ENCODE peak calls at places on chromosomes 4 and X, in nine cellular contexts. U, Z, O, R, B, E, W, A and V are unnamed samples.

GRCh38 chr4:1079711-1080265 is 33.6 kb downstream of the RNF212 start:
- DNase-seq in U (no peak), R (no peak), B (no peak), W (no peak), E (no peak), Z (no peak), A (no peak), O (no peak), V (no peak)

GRCh38 chrX:154541896-154542722 is 4.5 kb downstream of the G6PD start:
- DNase-seq in E (peak), R (no peak), U (peak), O (no peak), Z (no peak), A (peak), W (no peak), B (peak), V (peak)

GRCh38 chr4:87353592-87353991 is 30.9 kb upstream of the HSD17B13 start:
- DNase-seq in R (no peak), A (peak), W (peak), U (peak), Z (no peak), O (no peak), B (no peak), E (no peak), V (peak)

GRCh38 chr4:77714514-77714913 is 104.7 kb downstream of the CNOT6L start:
- DNase-seq in U (no peak), O (no peak), R (no peak), B (no peak), A (no peak), W (no peak), Z (no peak), E (no peak), V (no peak)

GRCh38 chrX:2696698-2697215 is 5.7 kb downstream of the CD99 start:
- DNase-seq in R (no peak), E (no peak), W (no peak), O (no peak), Z (no peak), A (no peak), B (peak), U (peak), V (peak)

GRCh38 chr4:158667651-158668198 is 4.0 kb downstream of the C4orf46 start:
- DNase-seq in E (no peak), A (peak), O (no peak), Z (no peak), R (no peak), U (peak), B (no peak), W (no peak), V (peak)

GRCh38 chr4:70931359-70931758 is 29.2 kb downstream of the MOB1B start:
- DNase-seq in W (no peak), E (no peak), R (no peak), Z (no peak), A (no peak), U (no peak), B (no peak), O (no peak), V (no peak)

GRCh38 chrX:7828594-7828993 is 14.4 kb upstream of the VCX start:
- DNase-seq in W (no peak), O (no peak), A (peak), E (no peak), Z (no peak), U (peak), B (no peak), R (no peak), V (no peak)

GRCh38 chr4:155961575-155961974 is 7.9 kb upstream of the CTSO start:
- DNase-seq in O (no peak), A (no peak), B (no peak), W (no peak), R (no peak), U (no peak), E (no peak), Z (no peak), V (no peak)

GRCh38 chr4:14783011-14783877 is 219.0 kb upstream of the CPEB2 start:
- DNase-seq in A (no peak), E (no peak), B (no peak), W (no peak), R (no peak), U (no peak), Z (no peak), O (no peak), V (no peak)

GRCh38 chr4:189129044-189129443 is 811.6 kb upstream of the FRG1 start:
- DNase-seq in R (no peak), A (no peak), O (no peak), U (no peak), W (no peak), E (no peak), B (no peak), Z (no peak), V (no peak)

GRCh38 chr4:164536829-164537228 is 217.1 kb upstream of the SMIM31 start:
- DNase-seq in O (no peak), B (no peak), R (no peak), A (peak), U (peak), W (no peak), E (peak), Z (no peak), V (no peak)

GRCh38 chrX:135521405-135522131 is 1.1 kb downstream of the INTS6L start:
- DNase-seq in B (peak), A (peak), Z (peak), U (peak), W (peak), O (peak), E (peak), R (peak), V (peak)

GRCh38 chr4:188971125-188971524 is 831.9 kb downstream of the TRIML1 start:
- DNase-seq in R (no peak), B (no peak), E (no peak), A (peak), Z (no peak), W (no peak), U (peak), O (peak), V (no peak)

GRCh38 chr4:77385124-77385969 is 220.3 kb upstream of the CXCL13 start:
- DNase-seq in Z (peak), A (peak), B (no peak), U (peak), W (peak), R (peak), O (peak), E (no peak), V (peak)

GRCh38 chr4:1813915-1814314 is 20.8 kb downstream of the FGFR3 start:
- DNase-seq in O (no peak), A (peak), B (no peak), Z (peak), R (no peak), W (no peak), U (no peak), E (no peak), V (no peak)

GRCh38 chr4:40228497-40229365 is 31.9 kb downstream of the RHOH start:
- DNase-seq in Z (no peak), R (no peak), E (no peak), U (peak), B (no peak), A (peak), O (no peak), W (no peak), V (no peak)

GRCh38 chr4:84151574-84151973 is 347.5 kb downstream of the NKX6-1 start:
- DNase-seq in W (no peak), A (no peak), B (no peak), O (no peak), Z (no peak), U (peak), E (no peak), R (no peak), V (no peak)

GRCh38 chrX:17803449-17803848 is 57.6 kb downstream of the RAI2 start:
- DNase-seq in A (no peak), E (no peak), U (no peak), W (no peak), O (no peak), B (no peak), Z (no peak), R (no peak), V (no peak)